ENCODE peak calls at places on chromosomes 6 and 20, in four cellular contexts. E, P, X and F are unnamed samples.
A peak's percentile ranks its signal among the peaks of the same experiment; 100 is the strongest.

GRCh38 chr6:166005846-166006592 is 161.6 kb downstream of the TBXT start:
- DNase-seq in E (peak; percentile 64), X (peak; percentile 85), P (no peak), F (no peak)

GRCh38 chr20:62175711-62176110 is 7.1 kb upstream of the MTG2 start:
- DNase-seq in P (no peak), E (no peak), X (no peak), F (no peak)

GRCh38 chr20:58852559-58853271 is at the start of gene GNAS:
- DNase-seq in X (peak; percentile 55), P (peak; percentile 65), E (peak; percentile 47), F (no peak)

GRCh38 chr6:32432050-32432450 is 7.6 kb upstream of the HLA-DRA start:
- DNase-seq in E (no peak), P (peak; percentile 75), X (no peak), F (no peak)

GRCh38 chr20:61888101-61888865 is 177.4 kb downstream of the TAF4 start:
- DNase-seq in P (no peak), X (no peak), E (no peak), F (no peak)

GRCh38 chr20:48705208-48706115 is 122.3 kb downstream of the PREX1 start:
- DNase-seq in X (no peak), E (no peak), P (no peak), F (no peak)

GRCh38 chr20:15144911-15145310 is 807.5 kb upstream of the FLRT3 start:
- DNase-seq in E (no peak), P (no peak), X (no peak), F (no peak)

GRCh38 chr20:25032478-25033183 is 25.3 kb downstream of the ACSS1 start:
- DNase-seq in P (no peak), E (peak; percentile 72), X (peak; percentile 44), F (no peak)

GRCh38 chr6:37168809-37169457 is 1.0 kb upstream of the PIM1 start:
- DNase-seq in P (peak; percentile 54), X (no peak), E (peak; percentile 70), F (no peak)

GRCh38 chr6:158773581-158774449 is 45.4 kb downstream of the EZR start:
- DNase-seq in P (no peak), X (no peak), E (no peak), F (no peak)

DNA sequence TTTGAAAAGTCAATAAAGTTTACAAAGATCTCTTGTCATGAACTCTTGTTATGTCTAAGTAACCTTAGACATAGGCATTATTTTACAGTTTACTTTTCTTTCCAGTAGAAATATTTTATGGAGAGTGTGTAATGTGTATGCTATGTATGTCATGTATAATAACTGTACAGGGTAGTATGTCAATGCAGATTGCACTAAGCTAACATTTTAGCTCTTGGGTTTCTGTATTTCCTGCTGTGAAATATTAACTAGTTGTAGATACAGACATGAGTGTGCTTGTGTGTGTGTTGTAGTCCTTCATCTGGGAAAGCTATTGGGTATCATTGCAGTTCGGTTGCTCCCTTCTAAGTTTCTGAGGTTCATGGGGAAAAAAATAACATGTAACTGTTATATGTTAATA is 214.8 kb downstream of the ARID1B start:
- DNase-seq in P (no peak), X (no peak), E (no peak), F (no peak)
- H3K4me1 ChIP-seq in P (peaks cover 71% of the 10 kb centered on the region), X (no peaks in the 10 kb centered on the region), E (peaks cover 47% of the 10 kb centered on the region), F (peaks cover 27% of the 10 kb centered on the region)

DNA sequence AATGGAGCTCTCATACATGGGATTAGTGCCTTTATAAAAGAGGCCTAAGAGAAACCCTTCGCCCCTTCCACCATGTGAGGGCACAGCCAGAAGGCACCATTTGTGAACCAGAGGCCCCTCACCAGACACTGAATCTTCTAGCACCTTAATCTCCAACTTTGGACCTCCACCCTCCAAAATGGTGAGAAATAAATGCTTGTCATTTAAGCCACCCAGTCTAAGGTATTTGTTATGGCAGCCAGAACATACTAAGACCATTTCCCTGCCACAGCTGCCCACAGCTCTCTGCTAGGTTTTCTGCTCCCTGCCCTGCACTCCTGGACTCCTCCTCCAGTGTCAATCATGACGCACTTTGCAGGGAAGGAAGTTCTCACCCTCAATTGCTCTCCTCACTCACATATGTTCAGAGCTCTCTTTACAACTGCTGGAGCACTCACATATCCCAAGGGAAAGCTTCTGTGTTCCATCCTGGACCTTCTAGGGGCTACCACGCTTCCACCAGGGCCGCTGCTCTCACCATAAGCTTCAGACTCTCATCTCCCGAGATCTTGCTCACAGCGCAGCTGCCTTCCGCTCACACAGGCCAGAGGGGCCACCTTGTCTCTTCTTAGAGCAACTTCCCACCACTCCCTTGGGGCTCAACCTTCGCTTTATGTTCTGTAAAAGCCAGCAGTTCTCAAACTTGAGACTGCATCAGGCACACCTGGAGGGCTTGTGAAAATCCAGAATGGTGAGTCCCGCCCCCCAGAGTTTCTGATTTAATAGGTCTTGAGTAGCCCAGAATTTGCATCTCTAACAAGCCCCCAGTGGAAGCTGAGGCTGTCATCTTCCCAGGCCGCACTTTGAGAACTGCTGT is 1.6 kb upstream of the LY86 start:
- DNase-seq in E (no peak), X (no peak), P (peak; percentile 97), F (no peak)
- H3K4me1 ChIP-seq in E (peaks cover 45% of the 10 kb centered on the region), X (no peaks in the 10 kb centered on the region), P (peaks cover 64% of the 10 kb centered on the region), F (no peaks in the 10 kb centered on the region)

GRCh38 chr6:17700421-17701416 is 6.0 kb downstream of the NUP153 start:
- DNase-seq in E (no peak), P (no peak), X (no peak), F (no peak)
- H3K4me1 ChIP-seq in E (peaks cover 68% of the 10 kb centered on the region), P (peaks cover 39% of the 10 kb centered on the region), X (peaks cover 8% of the 10 kb centered on the region), F (peaks cover 23% of the 10 kb centered on the region)

DNA sequence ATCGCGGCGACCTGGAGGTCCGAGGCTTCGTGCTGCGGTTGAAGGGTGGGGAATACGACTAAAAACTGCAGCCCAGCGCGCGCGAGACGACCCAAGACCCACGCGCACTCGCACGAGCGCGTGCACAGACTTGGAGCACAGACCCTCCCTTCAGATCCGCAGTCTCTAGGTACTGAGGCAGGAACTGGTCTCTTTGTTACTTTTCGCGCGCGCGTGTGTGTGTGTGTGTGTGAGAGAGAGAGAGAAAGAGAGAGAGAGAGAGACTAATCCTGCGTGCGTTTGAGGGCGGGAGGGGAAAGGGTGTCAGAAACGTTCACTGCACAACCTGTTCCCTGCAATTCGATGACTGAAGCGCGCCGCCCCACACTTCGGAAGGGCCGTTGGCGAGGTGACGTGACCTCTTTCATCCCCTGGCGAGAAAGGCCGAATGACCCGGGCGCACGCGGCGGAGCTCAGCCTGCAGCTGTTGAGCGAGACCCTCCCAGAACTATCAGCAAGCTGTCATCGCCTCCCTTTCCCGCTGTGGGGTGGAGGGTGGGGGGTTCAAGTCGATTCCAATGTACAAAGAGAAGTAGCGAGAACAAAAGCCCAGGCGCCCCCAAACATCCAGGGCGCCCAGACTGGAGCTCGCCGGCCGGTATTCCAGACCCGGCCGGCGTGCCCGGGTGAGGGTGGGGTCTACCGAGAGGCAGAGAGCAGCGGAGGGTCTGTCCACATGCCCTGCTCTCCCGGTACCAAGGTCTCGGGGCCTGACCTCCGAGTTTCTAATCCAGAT is 1.5 kb upstream of the TUBB2B start:
- DNase-seq in P (no peak), E (no peak), X (no peak), F (no peak)
- H3K4me1 ChIP-seq in P (peaks cover 30% of the 10 kb centered on the region), E (peaks cover 51% of the 10 kb centered on the region), X (no peaks in the 10 kb centered on the region), F (peaks cover 9% of the 10 kb centered on the region)

DNA sequence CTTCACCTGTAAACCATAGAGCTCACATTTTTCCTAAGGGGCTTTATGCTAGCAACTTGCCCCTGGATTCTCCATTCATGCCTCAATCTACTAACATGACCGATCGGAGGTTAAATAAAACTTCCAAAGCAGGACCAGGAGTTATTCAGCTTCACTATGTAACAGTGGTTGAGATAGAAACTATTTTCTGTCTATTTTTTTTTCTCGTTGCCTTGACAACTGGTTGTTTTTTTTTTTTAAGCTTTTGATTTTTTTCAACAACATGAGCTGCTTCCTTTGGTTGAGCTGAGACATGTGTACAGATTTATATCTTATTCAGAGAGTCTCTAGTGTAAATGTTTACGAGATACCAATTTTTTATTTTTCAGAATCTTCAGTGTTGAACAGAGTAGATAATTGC is 85.7 kb downstream of the SHLD1 start:
- DNase-seq in E (no peak), P (no peak), X (no peak), F (no peak)
- H3K4me1 ChIP-seq in E (peaks cover 24% of the 10 kb centered on the region), P (no peaks in the 10 kb centered on the region), X (no peaks in the 10 kb centered on the region), F (no peaks in the 10 kb centered on the region)

DNA sequence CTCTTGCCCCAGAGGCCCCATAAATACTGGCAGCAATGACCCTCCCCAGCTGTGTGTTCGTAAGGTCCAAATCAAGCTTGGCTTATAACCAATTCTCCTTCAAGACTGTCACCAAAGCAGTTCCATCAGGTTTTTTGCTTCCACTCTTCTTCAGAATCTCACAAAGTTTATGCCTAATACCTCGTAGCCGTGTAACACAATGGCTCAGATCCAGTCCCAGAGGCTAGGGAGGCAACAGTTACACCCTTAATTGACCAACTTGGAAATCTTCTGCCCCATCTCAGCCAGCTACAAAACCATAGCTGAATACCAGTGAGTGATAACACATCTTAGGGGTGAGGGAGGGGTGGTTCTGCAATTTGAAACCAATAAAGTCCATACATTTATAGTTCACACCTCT is 120.5 kb downstream of the HIVEP2 start:
- DNase-seq in P (no peak), X (no peak), E (no peak), F (no peak)
- H3K4me1 ChIP-seq in P (peaks cover 23% of the 10 kb centered on the region), X (peaks cover 9% of the 10 kb centered on the region), E (peaks cover 57% of the 10 kb centered on the region), F (peaks cover 13% of the 10 kb centered on the region)